ENCODE peak calls at places on chromosomes 5 and 9, in five cellular contexts. One of them, this sample, is unnamed.
A peak's percentile ranks its signal among the peaks of the same experiment; 100 is the strongest.

GRCh38 chr9:113375057-113376023 is 1.4 kb downstream of the HDHD3 start:
- DNase-seq in K562: no peak
- DNase-seq in thyroid gland: no peak
- DNase-seq in IMR-90: peak; percentile 8
- DNase-seq in breast epithelium: no peak
- DNase-seq in this sample: peak; percentile 76

GRCh38 chr9:78130004-78130403 is 98.4 kb upstream of the GNAQ start:
- DNase-seq in K562: no peak
- DNase-seq in thyroid gland: peak; percentile 40
- DNase-seq in IMR-90: no peak
- DNase-seq in breast epithelium: no peak
- DNase-seq in this sample: peak; percentile 17

GRCh38 chr5:171707441-171707790 is 78.2 kb upstream of the SMIM23 start:
- DNase-seq in K562: no peak
- DNase-seq in thyroid gland: peak; percentile 79
- DNase-seq in IMR-90: no peak
- DNase-seq in breast epithelium: no peak
- DNase-seq in this sample: no peak

GRCh38 chr9:95018099-95018927 is 291.8 kb downstream of the AOPEP start:
- DNase-seq in K562: no peak
- DNase-seq in thyroid gland: peak; percentile 73
- DNase-seq in IMR-90: peak; percentile 97
- DNase-seq in breast epithelium: no peak
- DNase-seq in this sample: peak; percentile 78

GRCh38 chr5:10537614-10538013 is 26.3 kb upstream of the ANKRD33B start:
- DNase-seq in K562: no peak
- DNase-seq in thyroid gland: no peak
- DNase-seq in IMR-90: no peak
- DNase-seq in breast epithelium: no peak
- DNase-seq in this sample: no peak

GRCh38 chr5:73733219-73733618 is 107.2 kb downstream of the ARHGEF28 start:
- DNase-seq in K562: no peak
- DNase-seq in thyroid gland: no peak
- DNase-seq in IMR-90: peak; percentile 72
- DNase-seq in breast epithelium: no peak
- DNase-seq in this sample: no peak

GRCh38 chr5:40626834-40627233 is 52.9 kb upstream of the PTGER4 start:
- DNase-seq in K562: no peak
- DNase-seq in thyroid gland: no peak
- DNase-seq in IMR-90: no peak
- DNase-seq in breast epithelium: no peak
- DNase-seq in this sample: no peak

GRCh38 chr5:74483001-74483400 is 157.5 kb downstream of the ENC1 start:
- DNase-seq in K562: no peak
- DNase-seq in thyroid gland: no peak
- DNase-seq in IMR-90: no peak
- DNase-seq in breast epithelium: no peak
- DNase-seq in this sample: no peak

GRCh38 chr9:107784235-107784958 is 294.8 kb upstream of the KLF4 start:
- DNase-seq in K562: peak; percentile 81
- DNase-seq in thyroid gland: peak; percentile 10
- DNase-seq in IMR-90: peak; percentile 88
- DNase-seq in breast epithelium: no peak
- DNase-seq in this sample: peak; percentile 89

DNA sequence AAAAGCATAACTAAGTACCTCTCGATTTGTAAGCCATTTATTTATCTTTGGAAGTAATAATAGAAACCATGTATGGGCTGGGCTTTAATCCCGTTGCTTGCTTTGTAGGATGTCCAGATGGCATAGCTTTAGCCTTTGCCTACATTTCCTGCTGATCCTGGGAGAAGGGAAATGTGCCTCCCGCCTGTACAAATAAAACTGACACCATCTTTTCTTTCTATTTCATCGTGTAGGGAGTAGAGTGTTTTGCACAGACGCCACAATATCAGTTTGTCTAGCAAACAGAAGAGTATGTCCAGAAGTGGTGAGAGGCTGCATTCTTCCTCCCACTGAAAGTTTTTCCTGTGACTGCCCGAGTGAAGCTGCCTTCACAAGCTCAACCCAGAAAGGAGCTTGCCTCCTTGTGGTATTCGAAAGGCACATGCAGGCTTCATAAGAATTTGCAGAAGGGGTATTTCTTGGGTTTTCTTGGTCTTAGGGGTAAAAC is 24.7 kb upstream of the TJP2 start:
- DNase-seq in K562: no peak
- DNase-seq in thyroid gland: peak; percentile 74
- DNase-seq in IMR-90: peak; percentile 87
- DNase-seq in breast epithelium: no peak
- DNase-seq in this sample: no peak
- TF ChIP-seq POLR2A in K562: no peak
- TF ChIP-seq POLR2A in thyroid gland: no peak
- TF ChIP-seq POLR2A in IMR-90: no peak
- TF ChIP-seq POLR2A in breast epithelium: no peak
- TF ChIP-seq POLR2A in this sample: no peak

GRCh38 chr9:111915425-111915758 is 18.8 kb downstream of the UGCG start:
- DNase-seq in K562: no peak
- DNase-seq in thyroid gland: no peak
- DNase-seq in IMR-90: no peak
- DNase-seq in breast epithelium: no peak
- DNase-seq in this sample: no peak

GRCh38 chr9:111916234-111916645 is 19.6 kb downstream of the UGCG start:
- DNase-seq in K562: no peak
- DNase-seq in thyroid gland: no peak
- DNase-seq in IMR-90: no peak
- DNase-seq in breast epithelium: no peak
- DNase-seq in this sample: no peak

GRCh38 chr9:111913159-111913558 is 16.5 kb downstream of the UGCG start:
- DNase-seq in K562: no peak
- DNase-seq in thyroid gland: no peak
- DNase-seq in IMR-90: no peak
- DNase-seq in breast epithelium: no peak
- DNase-seq in this sample: no peak

GRCh38 chr9:111917201-111917600 is 20.6 kb downstream of the UGCG start:
- DNase-seq in K562: no peak
- DNase-seq in thyroid gland: no peak
- DNase-seq in IMR-90: no peak
- DNase-seq in breast epithelium: no peak
- DNase-seq in this sample: no peak

GRCh38 chr9:111914749-111915424 is 18.3 kb downstream of the UGCG start:
- DNase-seq in K562: no peak
- DNase-seq in thyroid gland: no peak
- DNase-seq in IMR-90: no peak
- DNase-seq in breast epithelium: no peak
- DNase-seq in this sample: no peak
- H3K36me3 ChIP-seq in K562: peaks cover 40% of the 10 kb centered on the region
- H3K36me3 ChIP-seq in thyroid gland: no peaks in the 10 kb centered on the region
- H3K36me3 ChIP-seq in IMR-90: peaks cover 26% of the 10 kb centered on the region
- H3K36me3 ChIP-seq in breast epithelium: no peaks in the 10 kb centered on the region
- H3K36me3 ChIP-seq in this sample: no peaks in the 10 kb centered on the region

GRCh38 chr5:72598461-72599433 is 91.5 kb upstream of the ZNF366 start:
- DNase-seq in K562: no peak
- DNase-seq in thyroid gland: no peak
- DNase-seq in IMR-90: peak; percentile 74
- DNase-seq in breast epithelium: no peak
- DNase-seq in this sample: no peak

GRCh38 chr5:72601861-72602260 is 94.7 kb upstream of the ZNF366 start:
- DNase-seq in K562: no peak
- DNase-seq in thyroid gland: no peak
- DNase-seq in IMR-90: no peak
- DNase-seq in breast epithelium: no peak
- DNase-seq in this sample: no peak

GRCh38 chr5:72599519-72600400 is 92.5 kb upstream of the ZNF366 start:
- DNase-seq in K562: no peak
- DNase-seq in thyroid gland: no peak
- DNase-seq in IMR-90: peak; percentile 51
- DNase-seq in breast epithelium: no peak
- DNase-seq in this sample: peak; percentile 17

GRCh38 chr5:72602696-72603685 is 95.8 kb upstream of the ZNF366 start:
- DNase-seq in K562: no peak
- DNase-seq in thyroid gland: no peak
- DNase-seq in IMR-90: peak; percentile 34
- DNase-seq in breast epithelium: no peak
- DNase-seq in this sample: no peak

DNA sequence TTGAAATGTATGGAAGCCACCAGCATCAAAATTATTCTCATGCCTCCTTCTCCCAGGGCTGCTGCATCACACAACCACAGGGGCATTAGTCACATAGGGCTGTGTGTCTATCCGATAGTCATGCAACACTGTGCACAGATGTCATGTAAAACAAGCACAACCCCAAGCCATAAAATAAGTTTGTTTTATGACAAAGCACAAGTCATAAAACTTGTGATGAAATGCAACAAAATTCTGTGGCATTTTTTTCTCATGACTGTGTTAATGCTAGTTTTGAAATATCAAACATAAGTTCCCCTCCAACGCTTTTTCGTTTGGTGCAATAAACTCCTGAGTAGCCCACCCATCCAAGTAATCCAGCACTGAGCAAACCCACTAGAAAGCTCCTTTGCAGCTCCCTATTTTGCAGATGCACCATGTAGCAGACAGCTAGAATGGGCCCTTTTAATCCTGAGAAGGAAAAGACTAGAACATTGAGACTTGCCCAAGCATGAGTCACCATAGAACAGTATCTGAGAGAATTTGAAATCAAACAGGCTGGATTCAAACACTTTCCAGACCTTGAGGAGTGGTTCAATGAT is 93.3 kb upstream of the ZNF366 start:
- DNase-seq in K562: no peak
- DNase-seq in thyroid gland: no peak
- DNase-seq in IMR-90: peak; percentile 95
- DNase-seq in breast epithelium: no peak
- DNase-seq in this sample: no peak
- H3K27ac ChIP-seq in K562: no peak overlapping the region
- H3K27ac ChIP-seq in thyroid gland: no peak overlapping the region
- H3K27ac ChIP-seq in IMR-90: peak overlapping the region; percentile 91
- H3K27ac ChIP-seq in breast epithelium: no peak overlapping the region
- H3K27ac ChIP-seq in this sample: no peak overlapping the region

GRCh38 chr5:140013536-140013935 is 29.6 kb downstream of the NRG2 start:
- DNase-seq in K562: no peak
- DNase-seq in thyroid gland: no peak
- DNase-seq in IMR-90: no peak
- DNase-seq in breast epithelium: no peak
- DNase-seq in this sample: no peak

GRCh38 chr5:140010798-140011197 is 32.3 kb downstream of the NRG2 start:
- DNase-seq in K562: no peak
- DNase-seq in thyroid gland: no peak
- DNase-seq in IMR-90: no peak
- DNase-seq in breast epithelium: no peak
- DNase-seq in this sample: no peak

GRCh38 chr5:140014751-140015150 is 28.3 kb downstream of the NRG2 start:
- DNase-seq in K562: no peak
- DNase-seq in thyroid gland: no peak
- DNase-seq in IMR-90: no peak
- DNase-seq in breast epithelium: no peak
- DNase-seq in this sample: no peak

GRCh38 chr5:140012443-140012842 is 30.7 kb downstream of the NRG2 start:
- DNase-seq in K562: no peak
- DNase-seq in thyroid gland: no peak
- DNase-seq in IMR-90: no peak
- DNase-seq in breast epithelium: no peak
- DNase-seq in this sample: no peak

GRCh38 chr5:140011297-140011802 is 31.7 kb downstream of the NRG2 start:
- DNase-seq in K562: no peak
- DNase-seq in thyroid gland: no peak
- DNase-seq in IMR-90: peak; percentile 1
- DNase-seq in breast epithelium: no peak
- DNase-seq in this sample: no peak
- TF ChIP-seq POLR2A in K562: no peak
- TF ChIP-seq POLR2A in thyroid gland: no peak
- TF ChIP-seq POLR2A in IMR-90: no peak
- TF ChIP-seq POLR2A in breast epithelium: no peak
- TF ChIP-seq POLR2A in this sample: no peak

GRCh38 chr9:129929467-129930125 is 94.3 kb downstream of the USP20 start:
- DNase-seq in K562: no peak
- DNase-seq in thyroid gland: no peak
- DNase-seq in IMR-90: no peak
- DNase-seq in breast epithelium: no peak
- DNase-seq in this sample: no peak
- H3K36me3 ChIP-seq in K562: no peaks in the 10 kb centered on the region
- H3K36me3 ChIP-seq in thyroid gland: peaks cover 13% of the 10 kb centered on the region
- H3K36me3 ChIP-seq in IMR-90: peaks cover 14% of the 10 kb centered on the region
- H3K36me3 ChIP-seq in breast epithelium: no peaks in the 10 kb centered on the region
- H3K36me3 ChIP-seq in this sample: peaks cover 28% of the 10 kb centered on the region

GRCh38 chr5:150598046-150598445 is 42.4 kb upstream of the SYNPO start:
- DNase-seq in K562: no peak
- DNase-seq in thyroid gland: no peak
- DNase-seq in IMR-90: no peak
- DNase-seq in breast epithelium: no peak
- DNase-seq in this sample: no peak
- H3K27ac ChIP-seq in K562: no peak overlapping the region
- H3K27ac ChIP-seq in thyroid gland: no peak overlapping the region
- H3K27ac ChIP-seq in IMR-90: no peak overlapping the region
- H3K27ac ChIP-seq in breast epithelium: peak overlapping the region; percentile 66
- H3K27ac ChIP-seq in this sample: no peak overlapping the region

This sample was measured in adrenal gland.